ENCODE peak calls at places on chromosome 17, in eight cellular contexts. Z is mammary epithelial cell, R is Karpas-422, G is neural progenitor cell, W is HepG2, L is K562, D is fibroblast of lung, N is hepatocyte. U is an unnamed sample.

GRCh38 chr17:39705786-39706348 is 6.0 kb downstream of the ERBB2 start:
- DNase-seq in N (no peak), G (no peak), W (no peak), R (no peak), Z (peak; percentile 84), D (no peak), L (no peak), U (peak; percentile 52)

GRCh38 chr17:4579678-4580077 is 4.7 kb upstream of the SMTNL2 start:
- DNase-seq in N (no peak), L (no peak), D (no peak), R (no peak), Z (peak; percentile 55), W (no peak), G (no peak), U (no peak)

GRCh38 chr17:44197980-44198720 is 1.5 kb downstream of the ATXN7L3 start:
- DNase-seq in Z (peak; percentile 63), L (peak; percentile 63), N (peak; percentile 58), R (peak; percentile 85), W (no peak), D (peak; percentile 81), G (peak; percentile 45), U (no peak)

GRCh38 chr17:49896860-49897259 is 49.0 kb upstream of the TAC4 start:
- DNase-seq in Z (no peak), L (no peak), N (no peak), W (no peak), D (no peak), R (no peak), G (no peak), U (no peak)

GRCh38 chr17:38605852-38606645 is at the start of gene SRCIN1:
- DNase-seq in N (peak; percentile 84), W (peak; percentile 57), R (peak; percentile 74), D (no peak), G (peak; percentile 86), L (peak; percentile 90), Z (peak; percentile 16), U (peak; percentile 80)

GRCh38 chr17:11023639-11024479 is 186.0 kb upstream of the PIRT start:
- DNase-seq in W (no peak), N (no peak), G (no peak), Z (no peak), R (no peak), D (no peak), L (no peak), U (no peak)

GRCh38 chr17:64074704-64075484 is 54.5 kb upstream of the ICAM2 start:
- DNase-seq in Z (peak; percentile 82), L (no peak), W (peak; percentile 82), D (peak; percentile 68), G (no peak), N (peak; percentile 56), R (no peak), U (no peak)

GRCh38 chr17:41836550-41837196 is 641 bp upstream of the NT5C3B start:
- DNase-seq in Z (no peak), R (no peak), G (no peak), L (no peak), W (no peak), D (no peak), N (no peak), U (no peak)

GRCh38 chr17:81387235-81388060 is 7.8 kb upstream of the BAHCC1 start:
- DNase-seq in D (peak; percentile 71), R (no peak), L (no peak), W (no peak), N (peak; percentile 80), G (peak; percentile 86), Z (no peak), U (no peak)

GRCh38 chr17:17692353-17693252 is 11.3 kb downstream of the RAI1 start:
- DNase-seq in L (no peak), R (peak; percentile 54), N (no peak), Z (no peak), D (no peak), G (no peak), W (peak; percentile 52), U (no peak)

GRCh38 chr17:12342609-12343248 is 322.1 kb downstream of the MAP2K4 start:
- DNase-seq in G (peak; percentile 64), N (peak; percentile 51), W (no peak), R (peak; percentile 85), Z (no peak), L (peak; percentile 48), D (peak; percentile 34), U (peak; percentile 82)

GRCh38 chr17:66114609-66115008 is 77.3 kb downstream of the CEP112 start:
- DNase-seq in L (no peak), G (no peak), W (no peak), N (no peak), D (no peak), R (no peak), Z (no peak), U (no peak)

GRCh38 chr17:53387745-53388144 is 435.0 kb upstream of the KIF2B start:
- DNase-seq in W (no peak), N (no peak), G (no peak), L (no peak), Z (no peak), D (no peak), R (no peak), U (no peak)

GRCh38 chr17:27233059-27233458 is 60.9 kb upstream of the WSB1 start:
- DNase-seq in R (no peak), Z (no peak), N (no peak), L (peak; percentile 31), G (no peak), W (no peak), D (no peak), U (no peak)

GRCh38 chr17:4544656-4545216 is 10.4 kb downstream of the MYBBP1A start:
- DNase-seq in R (no peak), Z (no peak), W (no peak), G (no peak), N (no peak), D (no peak), L (peak; percentile 38), U (no peak)

GRCh38 chr17:8611671-8612298 is 18.7 kb downstream of the MYH10 start:
- DNase-seq in L (no peak), W (no peak), N (no peak), R (no peak), D (peak; percentile 44), Z (no peak), G (no peak), U (no peak)

GRCh38 chr17:34412022-34412421 is 49.0 kb upstream of the CCL1 start:
- DNase-seq in N (no peak), Z (no peak), R (no peak), W (no peak), G (no peak), L (no peak), D (no peak), U (no peak)

GRCh38 chr17:34413443-34414076 is 50.5 kb upstream of the CCL1 start:
- DNase-seq in D (no peak), R (no peak), Z (no peak), G (no peak), N (no peak), W (no peak), L (peak; percentile 31), U (no peak)

GRCh38 chr17:34412965-34413441 is 50.0 kb upstream of the CCL1 start:
- DNase-seq in N (no peak), G (no peak), Z (no peak), L (peak; percentile 56), R (no peak), D (peak; percentile 44), W (no peak), U (no peak)

GRCh38 chr17:34414338-34414737 is 51.3 kb upstream of the CCL1 start:
- DNase-seq in W (no peak), G (no peak), N (no peak), L (no peak), Z (no peak), D (no peak), R (no peak), U (peak; percentile 64)

GRCh38 chr17:34412534-34412933 is 49.5 kb upstream of the CCL1 start:
- DNase-seq in N (no peak), W (no peak), Z (no peak), L (peak; percentile 24), D (no peak), G (no peak), R (no peak), U (no peak)
- H2AFZ ChIP-seq in N (no peak overlapping the region), W (no peak overlapping the region), Z (no peak overlapping the region), L (peak overlapping the region; percentile 66), D (no peak overlapping the region), G (no peak overlapping the region), R (no peak overlapping the region), U (no peak overlapping the region)

GRCh38 chr17:76872221-76872873 is 4.1 kb downstream of the MGAT5B start:
- DNase-seq in D (peak; percentile 91), N (peak; percentile 67), R (peak; percentile 66), Z (peak; percentile 95), G (no peak), L (no peak), W (no peak), U (no peak)
- H4K20me1 ChIP-seq in D (no peaks in the 10 kb centered on the region), N (no peaks in the 10 kb centered on the region), R (no peaks in the 10 kb centered on the region), Z (no peaks in the 10 kb centered on the region), G (peaks cover 38% of the 10 kb centered on the region), L (no peaks in the 10 kb centered on the region), W (no peaks in the 10 kb centered on the region), U (peaks cover 5% of the 10 kb centered on the region)

DNA sequence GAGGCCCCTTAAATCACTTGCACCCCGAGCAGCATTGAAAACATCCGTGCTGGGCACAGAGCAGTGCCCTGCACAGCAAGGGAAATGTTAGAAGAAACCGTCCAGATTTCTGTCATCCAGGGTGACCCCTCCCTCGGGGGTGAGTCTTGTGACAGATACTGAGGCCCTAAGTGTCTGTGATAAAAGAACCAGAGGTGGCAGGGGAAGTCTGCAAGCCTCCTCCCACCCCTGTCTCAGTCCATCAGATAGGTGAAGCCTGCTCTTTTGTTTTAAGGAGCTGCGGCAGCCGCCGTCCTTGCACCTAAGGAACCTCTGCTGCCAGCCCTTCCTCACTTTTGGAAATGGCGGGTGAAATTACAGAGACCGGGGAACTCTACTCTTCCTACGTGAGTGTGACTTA is 845 bp upstream of the NAT9 start:
- DNase-seq in Z (no peak), G (no peak), W (no peak), D (no peak), N (no peak), L (peak; percentile 42), R (no peak), U (no peak)
- H2AFZ ChIP-seq in Z (peak overlapping the region; percentile 93), G (no peak overlapping the region), W (no peak overlapping the region), D (no peak overlapping the region), N (no peak overlapping the region), L (peak overlapping the region; percentile 23), R (no peak overlapping the region), U (no peak overlapping the region)

GRCh38 chr17:57485566-57485865 is 229.2 kb downstream of the MSI2 start:
- DNase-seq in R (no peak), W (no peak), L (no peak), N (no peak), G (no peak), D (no peak), Z (no peak), U (no peak)
- H4K20me1 ChIP-seq in R (no peaks in the 10 kb centered on the region), W (no peaks in the 10 kb centered on the region), L (peaks cover 30% of the 10 kb centered on the region), N (no peaks in the 10 kb centered on the region), G (peaks cover 71% of the 10 kb centered on the region), D (peaks cover 1% of the 10 kb centered on the region), Z (no peaks in the 10 kb centered on the region), U (no peaks in the 10 kb centered on the region)

U was measured in H9.